ENCODE peak calls at places on chromosomes 16 and 17, in six cellular contexts. M is esophagus squamous epithelium; X is cardiac septum; W is CD4-positive, alpha-beta memory T cell; E is left cardiac atrium; I is dorsolateral prefrontal cortex. B is an unnamed sample.

GRCh38 chr17:27929990-27930389 is 36.8 kb upstream of the LYRM9 start:
- DNase-seq in E (no peak), I (no peak), W (no peak), M (no peak), X (no peak), B (no peak)

GRCh38 chr17:27861979-27862378 is 31.2 kb downstream of the LYRM9 start:
- DNase-seq in X (no peak), W (no peak), M (no peak), E (no peak), I (no peak), B (no peak)

GRCh38 chr16:57893559-57894389 is 77.2 kb downstream of the CNGB1 start:
- DNase-seq in W (no peak), E (peak), M (no peak), X (no peak), I (no peak), B (no peak)

GRCh38 chr17:6853764-6854442 is 22.4 kb upstream of the TEKT1 start:
- DNase-seq in X (no peak), W (no peak), M (no peak), E (no peak), I (no peak), B (peak)

GRCh38 chr17:18966831-18967624 is 15.1 kb downstream of the SLC5A10 start:
- DNase-seq in I (no peak), E (no peak), W (no peak), X (no peak), M (no peak), B (no peak)

GRCh38 chr17:7897773-7898172 is 9.2 kb downstream of the CHD3 start:
- DNase-seq in M (no peak), I (no peak), X (no peak), W (peak), E (no peak), B (no peak)

GRCh38 chr16:87918866-87919680 is 17.3 kb downstream of the CA5A start:
- DNase-seq in X (no peak), I (no peak), E (peak), M (no peak), W (no peak), B (peak)

GRCh38 chr17:75645889-75646625 is 12.8 kb downstream of the SMIM5 start:
- DNase-seq in W (no peak), X (no peak), E (no peak), I (peak), M (no peak), B (no peak)

GRCh38 chr17:50538549-50539410 is 6.2 kb downstream of the EPN3 start:
- DNase-seq in X (no peak), W (no peak), E (no peak), M (no peak), I (no peak), B (no peak)

GRCh38 chr16:10607157-10607556 is 26.8 kb upstream of the EMP2 start:
- DNase-seq in M (no peak), X (no peak), I (no peak), E (no peak), W (no peak), B (no peak)

B was measured in testis.